ENCODE peak calls at places on chromosomes 6 and 20, in ten cellular contexts. H is OCI-LY7; U is dorsolateral prefrontal cortex; B is effector memory CD4-positive, alpha-beta T cell; G is Panc1; W is mucosa of descending colon; C is SJCRH30; L is prostate gland; O is kidney epithelial cell; I is psoas muscle. K is an unnamed sample.

GRCh38 chr6:25014806-25015560 is 79.2 kb upstream of the RIPOR2 start:
- DNase-seq in H (peak; percentile 56), U (no peak), B (peak; percentile 16), G (no peak), W (no peak), C (no peak), L (no peak), O (no peak), I (no peak), K (no peak)

GRCh38 chr20:13105864-13106457 is 97.2 kb downstream of the SPTLC3 start:
- DNase-seq in H (peak; percentile 41), U (no peak), B (no peak), G (no peak), W (no peak), C (no peak), L (no peak), O (no peak), I (no peak), K (peak; percentile 4)

GRCh38 chr20:47392015-47392720 is 35.7 kb upstream of the ZMYND8 start:
- DNase-seq in H (peak; percentile 78), U (no peak), B (no peak), G (no peak), W (no peak), C (peak; percentile 66), L (no peak), O (peak; percentile 48), I (no peak), K (peak; percentile 71)

GRCh38 chr20:51402201-51402600 is 140.3 kb downstream of the NFATC2 start:
- DNase-seq in H (peak; percentile 59), U (no peak), B (peak; percentile 45), G (no peak), W (no peak), C (no peak), L (no peak), O (no peak), I (no peak), K (no peak)

GRCh38 chr6:90454835-90455427 is 131.9 kb downstream of the MAP3K7 start:
- DNase-seq in H (no peak), U (no peak), B (no peak), G (no peak), W (no peak), C (no peak), L (no peak), O (no peak), I (no peak), K (no peak)

GRCh38 chr20:63702036-63702665 is 5.6 kb downstream of the ARFRP1 start:
- DNase-seq in H (no peak), U (peak; percentile 17), B (no peak), G (no peak), W (peak; percentile 48), C (no peak), L (no peak), O (no peak), I (peak; percentile 48), K (no peak)

GRCh38 chr6:168377481-168377850 is 57.9 kb upstream of the DACT2 start:
- DNase-seq in H (no peak), U (no peak), B (no peak), G (no peak), W (peak; percentile 56), C (no peak), L (no peak), O (no peak), I (peak; percentile 85), K (no peak)

GRCh38 chr6:102549221-102549874 is 1155.8 kb downstream of the GRIK2 start:
- DNase-seq in H (no peak), U (no peak), B (no peak), G (no peak), W (no peak), C (no peak), L (no peak), O (no peak), I (no peak), K (no peak)

GRCh38 chr6:125507987-125508655 is 206.4 kb upstream of the HDDC2 start:
- DNase-seq in H (no peak), U (no peak), B (no peak), G (no peak), W (no peak), C (peak; percentile 9), L (no peak), O (peak; percentile 43), I (no peak), K (no peak)

GRCh38 chr6:143592335-143592734 is 80.8 kb upstream of the FUCA2 start:
- DNase-seq in H (no peak), U (no peak), B (no peak), G (no peak), W (no peak), C (peak; percentile 50), L (no peak), O (no peak), I (no peak), K (no peak)

GRCh38 chr6:43076928-43077809 is 1.1 kb downstream of the PTK7 start:
- DNase-seq in H (peak; percentile 49), U (peak; percentile 43), B (no peak), G (no peak), W (no peak), C (peak; percentile 63), L (no peak), O (no peak), I (no peak), K (no peak)

GRCh38 chr6:43076093-43076927 is at the start of gene PTK7:
- DNase-seq in H (peak; percentile 78), U (peak; percentile 59), B (no peak), G (no peak), W (no peak), C (peak; percentile 80), L (peak; percentile 70), O (no peak), I (no peak), K (no peak)

GRCh38 chr6:43077981-43078411 is 1.9 kb downstream of the PTK7 start:
- DNase-seq in H (no peak), U (no peak), B (no peak), G (no peak), W (no peak), C (no peak), L (no peak), O (no peak), I (no peak), K (no peak)

GRCh38 chr6:43081043-43081442 is 4.9 kb downstream of the PTK7 start:
- DNase-seq in H (no peak), U (no peak), B (no peak), G (no peak), W (no peak), C (no peak), L (no peak), O (no peak), I (no peak), K (no peak)

DNA sequence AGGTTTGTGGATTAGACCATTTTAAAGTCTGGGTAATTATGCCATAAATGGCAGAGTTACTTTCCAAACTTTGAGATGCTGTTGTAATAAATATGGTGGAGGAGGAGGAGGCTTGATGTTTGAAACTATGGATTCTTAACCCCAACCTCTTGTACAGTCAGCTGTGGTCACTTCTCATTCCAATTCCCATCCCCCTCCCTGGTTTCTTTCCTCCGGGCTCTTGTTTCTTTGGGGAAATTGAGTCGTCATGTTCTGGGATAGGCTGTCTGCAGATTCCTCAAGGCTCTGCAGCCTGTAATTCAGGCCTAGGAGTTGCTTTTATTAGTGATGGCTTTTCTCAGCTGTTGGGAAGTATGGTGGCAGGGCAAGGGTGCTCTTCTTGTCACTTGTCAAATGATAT is 2.5 kb downstream of the PTK7 start:
- DNase-seq in H (no peak), U (no peak), B (no peak), G (no peak), W (no peak), C (no peak), L (no peak), O (no peak), I (no peak), K (peak; percentile 82)
- H3K4me3 ChIP-seq in H (no peak overlapping the region), U (no peak overlapping the region), B (no peak overlapping the region), G (peak overlapping the region; percentile 91), W (no peak overlapping the region), C (no peak overlapping the region), L (no peak overlapping the region), O (no peak overlapping the region), I (no peak overlapping the region), K (peak overlapping the region; percentile 94)

DNA sequence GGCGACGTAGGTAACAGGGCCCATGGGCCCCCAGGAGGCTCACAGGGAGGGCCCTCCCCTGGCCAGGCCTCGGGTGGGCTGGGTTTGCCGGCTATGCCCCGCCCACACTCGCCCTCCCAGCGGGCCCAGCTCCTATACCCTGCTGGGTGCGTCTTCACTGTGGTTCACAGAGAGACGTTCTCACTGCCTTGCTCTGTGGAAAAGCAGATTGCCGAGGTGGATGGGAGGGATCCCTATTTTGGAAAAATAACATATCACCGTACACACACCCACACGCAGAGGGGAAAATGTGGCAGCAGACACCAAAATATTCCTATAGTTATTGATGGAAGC is 49.6 kb downstream of the TMEM242 start:
- DNase-seq in H (peak; percentile 84), U (peak; percentile 62), B (peak; percentile 44), G (no peak), W (peak; percentile 75), C (peak; percentile 76), L (no peak), O (no peak), I (no peak), K (no peak)
- H3K4me3 ChIP-seq in H (peak overlapping the region; percentile 67), U (peak overlapping the region; percentile 48), B (peak overlapping the region; percentile 70), G (peak overlapping the region; percentile 61), W (no peak overlapping the region), C (peak overlapping the region; percentile 72), L (no peak overlapping the region), O (no peak overlapping the region), I (peak overlapping the region; percentile 79), K (no peak overlapping the region)

DNA sequence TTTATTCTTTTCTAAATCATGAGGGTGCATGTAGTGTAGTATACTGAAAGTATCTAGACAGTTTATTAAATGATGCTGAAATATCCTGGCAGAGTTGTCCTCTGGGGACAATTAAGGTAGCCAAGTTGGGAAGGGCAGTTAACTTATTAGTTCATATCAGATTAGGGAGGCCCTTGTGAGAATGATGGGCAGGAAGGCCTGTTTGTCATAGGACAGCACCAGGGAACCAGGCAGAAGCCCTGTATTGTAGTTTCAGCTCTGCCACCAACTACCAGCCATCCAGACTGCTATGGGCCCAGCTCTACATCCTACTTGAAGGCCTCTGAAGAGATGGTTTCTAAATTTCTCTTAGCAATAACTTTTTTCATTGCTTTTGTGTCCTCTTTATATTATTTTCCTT is 4.0 kb downstream of the MYLIP start:
- DNase-seq in H (no peak), U (no peak), B (no peak), G (no peak), W (no peak), C (no peak), L (no peak), O (no peak), I (no peak), K (no peak)
- H3K4me3 ChIP-seq in H (peak overlapping the region; percentile 99), U (no peak overlapping the region), B (peak overlapping the region; percentile 17), G (no peak overlapping the region), W (no peak overlapping the region), C (no peak overlapping the region), L (no peak overlapping the region), O (no peak overlapping the region), I (peak overlapping the region; percentile 89), K (no peak overlapping the region)

GRCh38 chr6:121171879-121172278 is 162.4 kb downstream of the TBC1D32 start:
- DNase-seq in H (no peak), U (no peak), B (no peak), G (no peak), W (no peak), C (no peak), L (no peak), O (no peak), I (no peak), K (no peak)

DNA sequence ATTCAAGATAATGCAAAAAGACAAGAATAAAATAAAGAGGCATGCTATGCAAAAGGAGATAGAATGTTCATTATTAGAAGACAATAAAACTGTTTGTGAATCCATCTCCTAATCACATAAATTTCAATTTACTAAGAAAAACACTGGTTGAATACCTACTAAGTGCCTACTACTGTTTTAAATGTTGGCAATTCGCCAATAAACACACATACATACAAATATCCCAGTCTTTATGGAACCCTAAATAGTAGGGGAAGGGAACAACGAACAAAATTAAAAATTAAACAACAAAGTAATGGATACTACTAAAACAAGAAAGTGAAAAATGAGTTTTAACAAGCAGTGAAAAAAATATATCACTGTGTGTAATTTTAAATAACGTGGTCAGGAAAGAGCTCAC is 158.5 kb downstream of the TBC1D32 start:
- DNase-seq in H (no peak), U (no peak), B (no peak), G (no peak), W (no peak), C (no peak), L (no peak), O (no peak), I (no peak), K (no peak)
- H3K4me3 ChIP-seq in H (no peak overlapping the region), U (no peak overlapping the region), B (no peak overlapping the region), G (no peak overlapping the region), W (no peak overlapping the region), C (no peak overlapping the region), L (no peak overlapping the region), O (no peak overlapping the region), I (no peak overlapping the region), K (no peak overlapping the region)

K was measured in AG04449.